ENCODE peak calls at places on chromosomes 13 and 19, in four cellular contexts. I is A549, V is adrenal gland, A is psoas muscle. Z is an unnamed sample.

GRCh38 chr13:80340643-80341097 is 256 bp downstream of the SPRY2 start:
- DNase-seq in I (peak; percentile 51), V (no peak), A (no peak), Z (peak; percentile 61)

GRCh38 chr19:47813304-47813994 is 8.3 kb upstream of the CRX start:
- DNase-seq in I (peak; percentile 85), V (peak; percentile 74), A (peak; percentile 73), Z (peak; percentile 54)

GRCh38 chr19:2266183-2266993 is 10.2 kb upstream of the JSRP1 start:
- DNase-seq in I (no peak), V (peak; percentile 81), A (peak; percentile 86), Z (peak; percentile 82)

GRCh38 chr13:109156181-109156935 is 526.9 kb downstream of the MYO16 start:
- DNase-seq in I (peak; percentile 54), V (no peak), A (no peak), Z (peak; percentile 87)

GRCh38 chr13:111042661-111043226 is 72.4 kb upstream of the ARHGEF7 start:
- DNase-seq in I (no peak), V (no peak), A (no peak), Z (no peak)

GRCh38 chr13:44116562-44117315 is 237.0 kb downstream of the LACC1 start:
- DNase-seq in I (no peak), V (no peak), A (no peak), Z (no peak)

GRCh38 chr13:68509734-68510621 is 1279.8 kb upstream of the PCDH9 start:
- DNase-seq in I (no peak), V (no peak), A (no peak), Z (no peak)

GRCh38 chr13:100904293-100904976 is 229.8 kb upstream of the TMTC4 start:
- DNase-seq in I (no peak), V (no peak), A (no peak), Z (no peak)

GRCh38 chr13:74024856-74025255 is 109.3 kb downstream of the KLF12 start:
- DNase-seq in I (no peak), V (no peak), A (no peak), Z (no peak)

GRCh38 chr13:100694722-100695644 is 20.4 kb upstream of the TMTC4 start:
- DNase-seq in I (peak; percentile 33), V (peak; percentile 56), A (no peak), Z (peak; percentile 65)

GRCh38 chr13:46553521-46553885 is 533 bp downstream of the LRCH1 start:
- DNase-seq in I (no peak), V (no peak), A (no peak), Z (no peak)

GRCh38 chr19:19385900-19386339 is 19.6 kb upstream of the GATAD2A start:
- DNase-seq in I (no peak), V (no peak), A (no peak), Z (no peak)

GRCh38 chr13:31322025-31322424 is 122.2 kb downstream of the B3GLCT start:
- DNase-seq in I (no peak), V (no peak), A (peak; percentile 53), Z (peak; percentile 91)

GRCh38 chr19:7904074-7905020 is 670 bp downstream of the MAP2K7 start:
- DNase-seq in I (no peak), V (peak; percentile 78), A (peak; percentile 70), Z (no peak)

GRCh38 chr13:105485061-105485460 is 1050.4 kb downstream of the EFNB2 start:
- DNase-seq in I (no peak), V (no peak), A (no peak), Z (no peak)

GRCh38 chr19:30074096-30074495 is 132.1 kb downstream of the URI1 start:
- DNase-seq in I (no peak), V (no peak), A (no peak), Z (no peak)

GRCh38 chr19:56689198-56689597 is 17.6 kb upstream of the ZNF835 start:
- DNase-seq in I (no peak), V (no peak), A (no peak), Z (no peak)

GRCh38 chr19:5880604-5881078 is 10.3 kb upstream of the FUT5 start:
- DNase-seq in I (peak; percentile 63), V (no peak), A (peak; percentile 57), Z (peak; percentile 57)

GRCh38 chr13:52067237-52067636 is 42.7 kb downstream of the UTP14C start:
- DNase-seq in I (peak; percentile 21), V (no peak), A (no peak), Z (peak; percentile 10)

GRCh38 chr19:46412034-46412982 is 1.1 kb downstream of the CCDC8 start:
- DNase-seq in I (no peak), V (no peak), A (peak; percentile 20), Z (no peak)

GRCh38 chr13:30355405-30355741 is 48.0 kb upstream of the KATNAL1 start:
- DNase-seq in I (no peak), V (no peak), A (no peak), Z (no peak)

GRCh38 chr19:16301999-16302694 is 22.5 kb upstream of the KLF2 start:
- DNase-seq in I (peak; percentile 63), V (no peak), A (peak; percentile 74), Z (peak; percentile 40)

GRCh38 chr19:844300-844971 is 3.6 kb downstream of the PRTN3 start:
- DNase-seq in I (no peak), V (no peak), A (no peak), Z (no peak)

GRCh38 chr19:54137913-54138776 is 583 bp downstream of the CNOT3 start:
- DNase-seq in I (no peak), V (peak; percentile 54), A (no peak), Z (no peak)
- TF ChIP-seq CTCF in I (no peak), V (no peak), A (peak; percentile 4), Z (no peak)

GRCh38 chr19:40599331-40600085 is 1.7 kb upstream of the LTBP4 start:
- DNase-seq in I (no peak), V (no peak), A (no peak), Z (no peak)

GRCh38 chr19:40600086-40600917 is 867 bp upstream of the LTBP4 start:
- DNase-seq in I (no peak), V (peak; percentile 38), A (peak; percentile 46), Z (no peak)

GRCh38 chr19:40598121-40598917 is 2.9 kb upstream of the LTBP4 start:
- DNase-seq in I (peak; percentile 97), V (peak; percentile 89), A (peak; percentile 84), Z (peak; percentile 82)

GRCh38 chr19:40597329-40597838 is 3.8 kb upstream of the LTBP4 start:
- DNase-seq in I (no peak), V (no peak), A (no peak), Z (no peak)

DNA sequence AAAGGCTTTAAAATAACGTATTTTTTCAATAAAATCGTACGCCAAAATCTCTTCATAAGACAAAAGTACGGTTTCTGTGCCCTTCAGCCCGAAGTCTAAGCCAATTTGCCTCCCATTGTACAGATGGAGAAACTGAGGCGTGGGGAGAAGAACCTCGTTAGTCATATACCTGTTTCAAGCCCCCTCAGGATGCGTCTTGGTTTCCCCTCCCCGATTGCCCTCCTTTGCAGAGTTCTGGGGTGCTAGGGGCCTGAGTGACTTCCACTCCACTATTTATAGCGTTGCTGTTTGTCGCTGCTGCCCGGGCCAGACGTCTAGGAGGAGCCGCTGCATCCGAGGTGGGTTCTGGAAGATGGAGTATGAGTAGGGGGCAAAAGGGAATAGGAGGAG is 2.3 kb upstream of the LTBP4 start:
- DNase-seq in I (no peak), V (no peak), A (no peak), Z (no peak)
- H3K4me3 ChIP-seq in I (no peak overlapping the region), V (no peak overlapping the region), A (no peak overlapping the region), Z (no peak overlapping the region)

DNA sequence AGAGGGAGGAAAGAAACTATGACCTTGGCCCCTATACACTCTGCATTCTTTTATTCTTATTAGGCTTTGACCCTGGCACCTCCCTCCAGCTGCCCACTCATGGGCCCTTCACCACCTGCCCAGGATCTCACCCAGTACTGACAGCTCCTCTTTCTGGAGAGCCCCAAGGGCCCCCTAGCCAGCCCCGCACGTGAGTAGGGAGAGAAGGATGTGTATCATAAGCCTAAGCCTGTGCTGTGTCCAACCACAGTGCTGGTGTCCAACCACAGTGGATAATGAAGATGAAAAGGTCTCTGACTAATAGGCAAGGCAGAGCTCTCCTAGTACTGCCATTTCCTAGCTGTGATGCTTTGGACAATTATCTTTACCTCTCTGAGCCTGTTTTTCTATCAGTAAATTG is 4.2 kb downstream of the DMRTC2 start:
- DNase-seq in I (no peak), V (no peak), A (no peak), Z (no peak)
- TF ChIP-seq CTCF in I (no peak), V (no peak), A (no peak), Z (no peak)

GRCh38 chr19:55625004-55625326 is 599 bp upstream of the ZNF784 start:
- DNase-seq in I (no peak), V (no peak), A (no peak), Z (no peak)
- H3K4me3 ChIP-seq in I (peak overlapping the region; percentile 48), V (no peak overlapping the region), A (peak overlapping the region; percentile 65), Z (peak overlapping the region; percentile 72)

Z was measured in fibroblast of mammary gland.